ENCODE peak calls at places on chromosomes 4 and X, in seven cellular contexts. One of them, this sample, is unnamed.

GRCh38 chrX:103791233-103791632 is 14.6 kb downstream of the PLP1 start:
- DNase-seq in activated CD4-positive, alpha-beta T cell treated with anti-CD3 and anti-CD28 coated beads, Interleukin-2, amount 10 ng/mL, durations not matched to agents 7 days and 5 days: no peak
- DNase-seq in effector memory CD4-positive, alpha-beta T cell: no peak
- DNase-seq in neural crest cell: no peak
- DNase-seq in AG20443: no peak
- DNase-seq in NCI-H187: no peak
- DNase-seq in stimulated activated CD8-positive, alpha-beta memory T cell treated with anti-CD3 and anti-CD28 coated beads, Interleukin-7, amount 100 ng/mL, for 24 hours: no peak
- DNase-seq in this sample: no peak

GRCh38 chrX:33725556-33726232 is 406.4 kb downstream of the FAM47A start:
- DNase-seq in activated CD4-positive, alpha-beta T cell treated with anti-CD3 and anti-CD28 coated beads, Interleukin-2, amount 10 ng/mL, durations not matched to agents 7 days and 5 days: no peak
- DNase-seq in effector memory CD4-positive, alpha-beta T cell: no peak
- DNase-seq in neural crest cell: peak; percentile 11
- DNase-seq in AG20443: peak; percentile 0
- DNase-seq in NCI-H187: no peak
- DNase-seq in stimulated activated CD8-positive, alpha-beta memory T cell treated with anti-CD3 and anti-CD28 coated beads, Interleukin-7, amount 100 ng/mL, for 24 hours: no peak
- DNase-seq in this sample: no peak

GRCh38 chr4:115145393-115146160 is 32.2 kb upstream of the NDST4 start:
- DNase-seq in activated CD4-positive, alpha-beta T cell treated with anti-CD3 and anti-CD28 coated beads, Interleukin-2, amount 10 ng/mL, durations not matched to agents 7 days and 5 days: no peak
- DNase-seq in effector memory CD4-positive, alpha-beta T cell: no peak
- DNase-seq in neural crest cell: no peak
- DNase-seq in AG20443: no peak
- DNase-seq in NCI-H187: no peak
- DNase-seq in stimulated activated CD8-positive, alpha-beta memory T cell treated with anti-CD3 and anti-CD28 coated beads, Interleukin-7, amount 100 ng/mL, for 24 hours: no peak
- DNase-seq in this sample: no peak

GRCh38 chr4:70778888-70779422 is 57.2 kb downstream of the RUFY3 start:
- DNase-seq in activated CD4-positive, alpha-beta T cell treated with anti-CD3 and anti-CD28 coated beads, Interleukin-2, amount 10 ng/mL, durations not matched to agents 7 days and 5 days: no peak
- DNase-seq in effector memory CD4-positive, alpha-beta T cell: no peak
- DNase-seq in neural crest cell: no peak
- DNase-seq in AG20443: no peak
- DNase-seq in NCI-H187: no peak
- DNase-seq in stimulated activated CD8-positive, alpha-beta memory T cell treated with anti-CD3 and anti-CD28 coated beads, Interleukin-7, amount 100 ng/mL, for 24 hours: no peak
- DNase-seq in this sample: no peak

GRCh38 chrX:74132265-74132664 is 171.7 kb upstream of the ZCCHC13 start:
- DNase-seq in activated CD4-positive, alpha-beta T cell treated with anti-CD3 and anti-CD28 coated beads, Interleukin-2, amount 10 ng/mL, durations not matched to agents 7 days and 5 days: no peak
- DNase-seq in effector memory CD4-positive, alpha-beta T cell: no peak
- DNase-seq in neural crest cell: no peak
- DNase-seq in AG20443: no peak
- DNase-seq in NCI-H187: no peak
- DNase-seq in stimulated activated CD8-positive, alpha-beta memory T cell treated with anti-CD3 and anti-CD28 coated beads, Interleukin-7, amount 100 ng/mL, for 24 hours: no peak
- DNase-seq in this sample: no peak

GRCh38 chrX:31057691-31058090 is 14.2 kb downstream of the FTHL17 start:
- DNase-seq in activated CD4-positive, alpha-beta T cell treated with anti-CD3 and anti-CD28 coated beads, Interleukin-2, amount 10 ng/mL, durations not matched to agents 7 days and 5 days: no peak
- DNase-seq in effector memory CD4-positive, alpha-beta T cell: no peak
- DNase-seq in neural crest cell: no peak
- DNase-seq in AG20443: no peak
- DNase-seq in NCI-H187: no peak
- DNase-seq in stimulated activated CD8-positive, alpha-beta memory T cell treated with anti-CD3 and anti-CD28 coated beads, Interleukin-7, amount 100 ng/mL, for 24 hours: no peak
- DNase-seq in this sample: no peak

GRCh38 chr4:110622841-110623709 is at the start of gene PITX2:
- DNase-seq in activated CD4-positive, alpha-beta T cell treated with anti-CD3 and anti-CD28 coated beads, Interleukin-2, amount 10 ng/mL, durations not matched to agents 7 days and 5 days: peak; percentile 23
- DNase-seq in effector memory CD4-positive, alpha-beta T cell: no peak
- DNase-seq in neural crest cell: peak; percentile 92
- DNase-seq in AG20443: peak; percentile 94
- DNase-seq in NCI-H187: peak; percentile 75
- DNase-seq in stimulated activated CD8-positive, alpha-beta memory T cell treated with anti-CD3 and anti-CD28 coated beads, Interleukin-7, amount 100 ng/mL, for 24 hours: no peak
- DNase-seq in this sample: no peak

GRCh38 chr4:88006956-88007303 is 505 bp upstream of the PKD2 start:
- DNase-seq in activated CD4-positive, alpha-beta T cell treated with anti-CD3 and anti-CD28 coated beads, Interleukin-2, amount 10 ng/mL, durations not matched to agents 7 days and 5 days: no peak
- DNase-seq in effector memory CD4-positive, alpha-beta T cell: no peak
- DNase-seq in neural crest cell: peak; percentile 12
- DNase-seq in AG20443: peak; percentile 7
- DNase-seq in NCI-H187: no peak
- DNase-seq in stimulated activated CD8-positive, alpha-beta memory T cell treated with anti-CD3 and anti-CD28 coated beads, Interleukin-7, amount 100 ng/mL, for 24 hours: no peak
- DNase-seq in this sample: no peak

GRCh38 chr4:29295280-29295679 is 1424.9 kb upstream of the PCDH7 start:
- DNase-seq in activated CD4-positive, alpha-beta T cell treated with anti-CD3 and anti-CD28 coated beads, Interleukin-2, amount 10 ng/mL, durations not matched to agents 7 days and 5 days: no peak
- DNase-seq in effector memory CD4-positive, alpha-beta T cell: no peak
- DNase-seq in neural crest cell: no peak
- DNase-seq in AG20443: no peak
- DNase-seq in NCI-H187: no peak
- DNase-seq in stimulated activated CD8-positive, alpha-beta memory T cell treated with anti-CD3 and anti-CD28 coated beads, Interleukin-7, amount 100 ng/mL, for 24 hours: no peak
- DNase-seq in this sample: no peak

GRCh38 chr4:1874207-1874606 is 3.0 kb downstream of the NSD2 start:
- DNase-seq in activated CD4-positive, alpha-beta T cell treated with anti-CD3 and anti-CD28 coated beads, Interleukin-2, amount 10 ng/mL, durations not matched to agents 7 days and 5 days: no peak
- DNase-seq in effector memory CD4-positive, alpha-beta T cell: no peak
- DNase-seq in neural crest cell: no peak
- DNase-seq in AG20443: no peak
- DNase-seq in NCI-H187: no peak
- DNase-seq in stimulated activated CD8-positive, alpha-beta memory T cell treated with anti-CD3 and anti-CD28 coated beads, Interleukin-7, amount 100 ng/mL, for 24 hours: no peak
- DNase-seq in this sample: no peak

GRCh38 chrX:46169808-46170207 is 375.4 kb downstream of the ZNF674 start:
- DNase-seq in activated CD4-positive, alpha-beta T cell treated with anti-CD3 and anti-CD28 coated beads, Interleukin-2, amount 10 ng/mL, durations not matched to agents 7 days and 5 days: no peak
- DNase-seq in effector memory CD4-positive, alpha-beta T cell: no peak
- DNase-seq in neural crest cell: no peak
- DNase-seq in AG20443: no peak
- DNase-seq in NCI-H187: no peak
- DNase-seq in stimulated activated CD8-positive, alpha-beta memory T cell treated with anti-CD3 and anti-CD28 coated beads, Interleukin-7, amount 100 ng/mL, for 24 hours: no peak
- DNase-seq in this sample: no peak

GRCh38 chrX:53284684-53285447 is 3.5 kb upstream of the IQSEC2 start:
- DNase-seq in activated CD4-positive, alpha-beta T cell treated with anti-CD3 and anti-CD28 coated beads, Interleukin-2, amount 10 ng/mL, durations not matched to agents 7 days and 5 days: peak; percentile 49
- DNase-seq in effector memory CD4-positive, alpha-beta T cell: peak; percentile 21
- DNase-seq in neural crest cell: peak; percentile 59
- DNase-seq in AG20443: peak; percentile 66
- DNase-seq in NCI-H187: peak; percentile 1
- DNase-seq in stimulated activated CD8-positive, alpha-beta memory T cell treated with anti-CD3 and anti-CD28 coated beads, Interleukin-7, amount 100 ng/mL, for 24 hours: no peak
- DNase-seq in this sample: no peak

GRCh38 chr4:124432500-124432899 is 280.0 kb downstream of the ANKRD50 start:
- DNase-seq in activated CD4-positive, alpha-beta T cell treated with anti-CD3 and anti-CD28 coated beads, Interleukin-2, amount 10 ng/mL, durations not matched to agents 7 days and 5 days: no peak
- DNase-seq in effector memory CD4-positive, alpha-beta T cell: no peak
- DNase-seq in neural crest cell: no peak
- DNase-seq in AG20443: no peak
- DNase-seq in NCI-H187: no peak
- DNase-seq in stimulated activated CD8-positive, alpha-beta memory T cell treated with anti-CD3 and anti-CD28 coated beads, Interleukin-7, amount 100 ng/mL, for 24 hours: no peak
- DNase-seq in this sample: no peak

This sample was measured in T-helper 22 cell.